ENCODE peak calls at places on chromosomes 2 and 18, in four cellular contexts. N is lower leg skin, C is heart left ventricle, A is cardiac fibroblast. H is an unnamed sample.

GRCh38 chr2:167292430-167293171 is 404.3 kb downstream of the XIRP2 start:
- DNase-seq in C (peak; percentile 89), N (peak; percentile 61), A (peak; percentile 90), H (peak; percentile 97)

GRCh38 chr2:235860111-235860510 is 308.1 kb downstream of the GBX2 start:
- DNase-seq in N (no peak), C (no peak), A (peak; percentile 53), H (peak; percentile 65)

GRCh38 chr2:144407262-144407661 is 112.7 kb downstream of the ZEB2 start:
- DNase-seq in N (no peak), C (no peak), A (no peak), H (no peak)

GRCh38 chr2:197777823-197778407 is 7.2 kb downstream of the BOLL start:
- DNase-seq in A (peak; percentile 68), C (no peak), N (no peak), H (peak; percentile 79)

GRCh38 chr18:13280066-13280795 is 61.7 kb downstream of the LDLRAD4 start:
- DNase-seq in C (peak; percentile 50), A (no peak), N (no peak), H (no peak)

GRCh38 chr2:16653083-16653375 is 12.6 kb downstream of the CYRIA start:
- DNase-seq in C (no peak), N (no peak), A (no peak), H (no peak)

GRCh38 chr18:267380-267687 is 513 bp downstream of the THOC1 start:
- DNase-seq in N (no peak), A (no peak), C (no peak), H (no peak)

GRCh38 chr2:232568161-232568560 is 17.7 kb downstream of the EIF4E2 start:
- DNase-seq in N (no peak), C (no peak), A (peak; percentile 87), H (peak; percentile 80)

GRCh38 chr18:24378598-24378997 is 19.0 kb downstream of the OSBPL1A start:
- DNase-seq in C (no peak), N (no peak), A (no peak), H (no peak)

GRCh38 chr2:127681288-127681771 is 6.0 kb upstream of the LIMS2 start:
- DNase-seq in C (peak; percentile 72), A (peak; percentile 45), N (no peak), H (no peak)

GRCh38 chr18:50158866-50159653 is 35.9 kb downstream of the MYO5B start:
- DNase-seq in N (no peak), A (no peak), C (no peak), H (no peak)

DNA sequence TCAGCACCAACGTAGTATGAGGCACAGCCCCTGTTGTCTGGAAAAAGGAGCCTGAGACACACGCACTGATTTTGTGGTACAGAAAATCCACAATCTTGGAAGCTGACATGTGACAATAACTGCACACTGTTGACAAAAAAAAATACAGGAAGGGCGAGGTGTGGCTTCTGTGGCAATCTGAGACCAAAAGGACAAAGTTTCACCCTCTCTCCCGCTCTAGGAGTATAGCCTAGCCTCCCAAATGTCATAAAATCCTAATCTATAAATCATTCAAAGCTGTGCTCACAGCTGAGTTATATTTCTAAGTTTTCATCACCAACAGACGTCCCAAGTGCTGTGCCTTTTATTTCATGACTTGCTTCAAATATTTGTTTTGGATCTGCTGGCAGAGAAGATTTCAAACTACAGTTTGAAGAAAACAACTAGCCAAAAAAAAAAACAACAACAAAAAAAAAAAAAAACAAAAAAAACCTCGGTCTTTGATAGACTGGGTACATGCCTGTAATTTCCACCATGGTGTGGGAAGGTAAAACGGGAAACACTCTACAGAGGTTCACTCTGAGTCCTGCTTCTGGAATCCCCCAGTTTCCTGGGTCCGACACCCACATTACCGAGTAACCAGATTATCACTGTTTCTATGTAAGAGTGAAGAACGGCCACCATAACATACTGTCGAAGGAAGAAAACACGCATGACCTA is 61.0 kb downstream of the C2orf76 start:
- DNase-seq in C (no peak), A (no peak), N (no peak), H (no peak)
- H3K4me3 ChIP-seq in C (peak overlapping the region; percentile 37), A (no peak overlapping the region), N (no peak overlapping the region), H (no peak overlapping the region)

DNA sequence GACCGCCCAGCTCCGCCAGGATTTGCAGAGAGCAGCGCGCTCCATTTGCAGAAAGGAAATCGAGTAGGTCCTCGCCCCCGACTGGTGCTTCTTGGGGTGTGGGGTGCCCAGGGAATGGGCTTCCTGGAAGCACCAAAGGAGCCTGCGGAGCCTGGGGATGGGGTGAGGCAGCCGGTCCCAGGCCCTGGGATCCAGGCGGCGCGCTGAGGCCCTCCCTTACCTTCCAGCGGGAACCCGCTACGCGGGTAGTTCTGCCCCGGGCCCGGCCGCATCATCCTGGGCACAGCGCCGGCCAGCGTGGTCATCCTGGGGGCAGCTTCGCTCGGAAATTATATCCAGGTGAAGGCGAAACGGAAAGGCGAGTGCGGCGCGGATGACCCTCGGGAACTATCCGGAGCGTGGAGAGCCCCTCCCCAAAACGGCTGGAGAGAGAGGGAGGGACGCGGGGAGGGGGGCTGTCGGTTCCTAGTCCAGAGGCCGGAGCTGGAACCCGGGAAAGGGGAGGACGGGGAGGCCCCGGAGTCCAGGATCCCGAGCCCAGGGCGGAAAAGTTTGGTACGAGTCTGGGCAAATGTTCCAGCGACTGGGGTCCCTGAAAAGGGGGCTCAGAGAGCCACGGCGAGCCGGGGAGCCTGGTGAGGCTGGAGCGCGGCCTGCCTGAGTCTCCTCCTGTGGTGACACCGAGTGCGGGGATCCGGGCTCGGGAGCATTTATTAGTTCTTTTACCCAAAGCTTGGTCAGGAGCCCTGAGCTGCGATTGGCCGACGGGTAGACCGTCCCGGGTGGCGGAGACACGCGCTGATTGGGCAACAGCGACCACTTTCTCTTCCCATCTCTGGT is at the start of gene PAX3:
- DNase-seq in N (no peak), C (peak; percentile 25), A (no peak), H (peak; percentile 98)
- H3K4me3 ChIP-seq in N (peak within 1 kb of the TSS; percentile 6), C (peak within 1 kb of the TSS; percentile 18), A (peak within 1 kb of the TSS; percentile 11), H (peak within 1 kb of the TSS; percentile 47)

DNA sequence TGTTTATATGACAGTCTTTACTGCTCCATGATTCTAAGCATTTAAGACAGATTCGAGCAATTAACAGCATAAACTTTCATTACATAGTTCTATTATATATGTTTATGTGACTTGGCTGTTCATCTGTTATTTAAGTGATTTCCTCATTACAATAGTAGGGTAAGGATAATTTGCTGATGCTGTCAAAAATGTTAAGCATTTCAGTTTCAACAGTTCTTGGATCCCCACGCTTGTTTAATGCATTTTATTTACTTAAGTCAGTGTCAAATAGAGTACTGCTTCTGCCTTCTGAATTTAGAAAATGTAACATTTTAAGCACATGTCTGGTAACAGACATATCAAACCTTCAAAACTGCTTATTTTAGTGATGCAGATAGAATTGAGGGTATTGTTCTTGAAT is 8.1 kb downstream of the TCF4 start:
- DNase-seq in N (no peak), A (no peak), C (no peak), H (peak; percentile 49)
- H3K4me3 ChIP-seq in N (no peak overlapping the region), A (no peak overlapping the region), C (no peak overlapping the region), H (no peak overlapping the region)

GRCh38 chr2:179233037-179233436 is 31.6 kb downstream of the SESTD1 start:
- DNase-seq in C (no peak), N (no peak), A (no peak), H (no peak)
- H3K4me3 ChIP-seq in C (no peak overlapping the region), N (no peak overlapping the region), A (no peak overlapping the region), H (no peak overlapping the region)

DNA sequence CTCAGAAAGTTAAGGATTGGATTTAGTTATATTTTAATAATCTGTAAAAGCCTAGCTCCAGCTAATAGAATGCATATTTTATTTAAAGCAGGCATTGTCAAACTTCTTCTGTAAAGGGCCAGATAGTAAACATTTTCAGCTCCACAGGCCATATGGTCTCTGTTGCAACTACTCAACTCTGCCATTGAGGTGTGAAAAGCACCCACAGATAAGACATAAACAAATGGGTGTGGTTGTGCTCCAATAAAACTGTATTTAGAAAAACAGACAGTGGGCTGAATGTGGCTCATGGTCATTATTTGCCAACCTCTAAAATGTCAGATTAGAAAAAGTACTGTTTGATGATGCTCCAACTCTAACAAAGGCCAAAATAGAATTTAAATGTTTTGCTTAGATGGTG is 519.9 kb downstream of the RNF144A start:
- DNase-seq in C (no peak), N (no peak), A (no peak), H (no peak)
- H3K4me3 ChIP-seq in C (no peak overlapping the region), N (no peak overlapping the region), A (no peak overlapping the region), H (no peak overlapping the region)

GRCh38 chr2:239559417-239560261 is 158.8 kb upstream of the HDAC4 start:
- DNase-seq in C (no peak), A (no peak), N (no peak), H (no peak)
- H3K4me3 ChIP-seq in C (no peak overlapping the region), A (no peak overlapping the region), N (no peak overlapping the region), H (no peak overlapping the region)

GRCh38 chr2:73285162-73285739 is 973 bp upstream of the FBXO41 start:
- DNase-seq in N (no peak), C (no peak), A (no peak), H (no peak)

GRCh38 chr2:73284296-73285161 is at the start of gene FBXO41:
- DNase-seq in C (no peak), A (no peak), N (no peak), H (peak; percentile 65)

GRCh38 chr2:73282924-73283544 is 1.2 kb downstream of the FBXO41 start:
- DNase-seq in N (no peak), C (no peak), A (no peak), H (no peak)

GRCh38 chr2:73286134-73286533 is 1.9 kb upstream of the FBXO41 start:
- DNase-seq in N (no peak), C (no peak), A (no peak), H (no peak)

DNA sequence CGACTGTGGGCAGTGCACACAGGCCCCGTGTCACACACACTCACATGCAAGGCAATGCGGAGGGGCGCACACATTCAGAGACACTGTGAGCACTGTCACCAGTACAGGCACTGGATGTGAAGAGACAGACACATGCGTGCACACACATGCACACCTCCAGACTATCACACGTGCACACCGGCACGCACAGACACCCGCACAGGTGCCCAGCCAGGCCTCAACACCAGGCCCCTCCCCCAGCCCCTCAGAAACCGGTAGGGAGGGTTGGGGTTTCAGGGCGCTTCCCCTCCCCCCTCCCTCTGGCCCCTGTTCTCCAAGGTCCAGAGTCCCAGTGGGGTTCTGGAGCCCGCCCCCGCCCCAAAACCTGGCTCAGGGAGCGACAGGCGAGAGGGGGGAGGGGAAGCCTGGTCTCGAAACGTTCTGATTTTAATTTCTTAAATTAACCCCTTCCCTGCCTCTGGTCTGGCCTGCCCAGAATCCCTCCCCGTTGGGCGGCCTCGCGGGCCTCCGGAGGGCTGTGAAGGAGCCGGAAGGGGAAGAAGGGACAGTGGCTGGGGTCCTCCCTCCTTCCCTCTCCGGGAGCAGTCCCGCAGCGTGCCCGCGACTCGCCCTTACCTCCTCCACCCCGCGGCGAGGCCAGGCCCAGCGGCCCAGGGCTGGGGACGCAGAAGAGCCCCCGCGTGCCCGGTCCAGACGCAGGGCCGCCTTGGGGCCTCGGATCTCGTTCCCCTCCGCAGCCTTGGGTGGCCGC is 558 bp downstream of the FBXO41 start:
- DNase-seq in N (no peak), C (no peak), A (no peak), H (peak; percentile 24)
- H3K4me3 ChIP-seq in N (peak overlapping the region; percentile 37), C (peak overlapping the region; percentile 63), A (peak overlapping the region; percentile 74), H (peak overlapping the region; percentile 80)

H was measured in adipocyte.